ENCODE peak calls at places on chromosome X, in six cellular contexts. Q is astrocyte of the cerebellum, T is IMR-90, P is Caco-2, M is uterus, X is fibroblast of pulmonary artery. F is an unnamed sample.
A peak's percentile ranks its signal among the peaks of the same experiment; 100 is the strongest.

GRCh38 chrX:73289039-73289438 is 74.4 kb upstream of the NAP1L2 start:
- DNase-seq in T (no peak), Q (no peak), X (no peak), M (no peak), P (no peak), F (no peak)

GRCh38 chrX:40809210-40809609 is 73.9 kb upstream of the MED14 start:
- DNase-seq in Q (no peak), P (no peak), T (peak; percentile 49), M (no peak), X (peak; percentile 14), F (peak; percentile 11)

GRCh38 chrX:119486745-119487144 is 18.5 kb downstream of the SLC25A5 start:
- DNase-seq in P (no peak), T (no peak), X (no peak), M (no peak), Q (no peak), F (no peak)

GRCh38 chrX:53716328-53717088 is 30.0 kb upstream of the HUWE1 start:
- DNase-seq in T (peak; percentile 48), Q (no peak), M (no peak), X (peak; percentile 25), P (no peak), F (peak; percentile 33)

GRCh38 chrX:113009005-113009404 is 168.4 kb upstream of the AMOT start:
- DNase-seq in M (no peak), T (no peak), X (no peak), Q (no peak), P (no peak), F (no peak)

GRCh38 chrX:20061869-20062254 is 54.8 kb downstream of the MAP7D2 start:
- DNase-seq in M (no peak), P (no peak), X (peak; percentile 20), Q (peak; percentile 49), T (peak; percentile 69), F (peak; percentile 57)

GRCh38 chrX:107738272-107738671 is 37.3 kb downstream of the TSC22D3 start:
- DNase-seq in T (no peak), Q (no peak), M (no peak), X (no peak), P (no peak), F (no peak)

GRCh38 chrX:110159235-110159634 is 156.3 kb downstream of the TMEM164 start:
- DNase-seq in Q (no peak), M (no peak), T (no peak), P (no peak), X (no peak), F (no peak)

GRCh38 chrX:135185795-135186443 is 14.7 kb upstream of the CT55 start:
- DNase-seq in Q (peak; percentile 3), M (no peak), P (peak; percentile 46), X (peak; percentile 59), T (peak; percentile 46), F (peak; percentile 53)

GRCh38 chrX:96481831-96482230 is 202.8 kb upstream of the DIAPH2 start:
- DNase-seq in Q (no peak), T (no peak), M (no peak), P (no peak), X (no peak), F (no peak)

GRCh38 chrX:906586-906985 is 276.0 kb downstream of the SHOX start:
- DNase-seq in M (no peak), P (no peak), X (no peak), Q (no peak), T (no peak), F (no peak)

GRCh38 chrX:38929966-38930421 is 128.7 kb downstream of the MID1IP1 start:
- DNase-seq in Q (no peak), P (no peak), T (peak; percentile 87), M (no peak), X (peak; percentile 14), F (peak; percentile 30)

GRCh38 chrX:153476628-153477027 is 6.3 kb upstream of the HAUS7 start:
- DNase-seq in Q (no peak), M (peak; percentile 67), P (no peak), X (peak; percentile 56), T (peak; percentile 25), F (peak; percentile 54)

GRCh38 chrX:113892891-113893290 is 691.0 kb upstream of the HTR2C start:
- DNase-seq in T (no peak), Q (no peak), M (no peak), X (no peak), P (no peak), F (no peak)

GRCh38 chrX:119669424-119670037 is 23.4 kb downstream of the SEPTIN6 start:
- DNase-seq in M (peak; percentile 30), X (peak; percentile 44), Q (no peak), T (peak; percentile 84), P (no peak), F (peak; percentile 76)

GRCh38 chrX:85573801-85574200 is 194.3 kb upstream of the POF1B start:
- DNase-seq in X (no peak), M (no peak), T (no peak), P (no peak), Q (no peak), F (no peak)

GRCh38 chrX:110004970-110005369 is 2.1 kb downstream of the TMEM164 start:
- DNase-seq in T (no peak), M (no peak), P (no peak), X (no peak), Q (no peak), F (no peak)

GRCh38 chrX:108537005-108537404 is 97.4 kb downstream of the COL4A5 start:
- DNase-seq in P (no peak), Q (peak; percentile 12), M (no peak), T (peak; percentile 38), X (peak; percentile 67), F (peak; percentile 52)

GRCh38 chrX:42289492-42290385 is 366.4 kb upstream of the CASK start:
- DNase-seq in T (no peak), M (no peak), P (no peak), Q (no peak), X (no peak), F (no peak)

GRCh38 chrX:105313596-105313995 is 93.1 kb upstream of the TEX13A start:
- DNase-seq in Q (no peak), P (no peak), T (no peak), M (no peak), X (no peak), F (peak; percentile 11)

GRCh38 chrX:119726900-119727555 is 31.4 kb upstream of the SOWAHD start:
- DNase-seq in P (no peak), X (no peak), T (no peak), M (no peak), Q (no peak), F (no peak)

GRCh38 chrX:153321381-153322105 is at the start of gene PNMA6F:
- DNase-seq in P (no peak), X (no peak), Q (no peak), T (no peak), M (no peak), F (no peak)

GRCh38 chrX:20362268-20363002 is 95.7 kb upstream of the RPS6KA3 start:
- DNase-seq in X (peak; percentile 55), T (peak; percentile 50), M (no peak), Q (no peak), P (peak; percentile 67), F (peak; percentile 39)

GRCh38 chrX:66625525-66625924 is 13.4 kb downstream of the EDA2R start:
- DNase-seq in Q (no peak), T (no peak), P (no peak), M (no peak), X (no peak), F (no peak)

GRCh38 chrX:131072871-131073571 is 14.9 kb downstream of the ARHGAP36 start:
- DNase-seq in M (no peak), T (no peak), Q (no peak), X (no peak), P (no peak), F (no peak)

GRCh38 chrX:23503835-23504539 is 163.3 kb upstream of the PRDX4 start:
- DNase-seq in T (peak; percentile 66), X (peak; percentile 73), M (no peak), Q (peak; percentile 80), P (peak; percentile 71), F (peak; percentile 16)

GRCh38 chrX:23403849-23404248 is 69.2 kb downstream of the PTCHD1 start:
- DNase-seq in M (no peak), T (no peak), Q (no peak), X (no peak), P (no peak), F (no peak)

GRCh38 chrX:30597258-30598012 is 19.9 kb upstream of the TASL start:
- DNase-seq in M (no peak), P (no peak), T (no peak), Q (no peak), X (no peak), F (no peak)

GRCh38 chrX:40008841-40009461 is 88.8 kb downstream of the BCOR start:
- DNase-seq in P (no peak), X (peak; percentile 9), T (no peak), Q (no peak), M (peak; percentile 25), F (no peak)

DNA sequence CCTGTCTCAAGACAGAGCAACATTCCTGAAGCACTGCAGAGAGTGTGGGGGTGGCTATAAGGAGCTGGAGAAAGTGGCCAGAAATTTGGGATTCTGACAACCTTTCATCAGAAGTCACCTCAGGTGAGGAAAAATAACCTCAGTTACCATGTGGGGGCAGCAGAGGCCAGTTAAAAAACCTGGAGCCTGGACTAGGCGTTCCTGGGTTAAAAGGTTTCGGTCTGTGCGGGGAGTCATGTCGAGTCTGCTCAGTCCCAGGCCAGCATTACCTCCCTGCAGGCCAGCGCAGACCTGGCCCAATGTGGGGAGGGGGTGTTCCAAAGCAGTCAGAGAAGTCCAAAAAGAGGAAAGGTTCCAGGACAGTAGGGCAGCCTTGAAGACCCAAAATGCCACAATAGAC is 10.9 kb upstream of the NALF2 start:
- DNase-seq in P (peak; percentile 42), X (peak; percentile 21), Q (no peak), T (no peak), M (no peak), F (no peak)
- TF ChIP-seq CTCF in P (peak; percentile 35), X (peak; percentile 42), Q (peak; percentile 20), T (peak; percentile 30), M (peak; percentile 27), F (peak; percentile 39)

DNA sequence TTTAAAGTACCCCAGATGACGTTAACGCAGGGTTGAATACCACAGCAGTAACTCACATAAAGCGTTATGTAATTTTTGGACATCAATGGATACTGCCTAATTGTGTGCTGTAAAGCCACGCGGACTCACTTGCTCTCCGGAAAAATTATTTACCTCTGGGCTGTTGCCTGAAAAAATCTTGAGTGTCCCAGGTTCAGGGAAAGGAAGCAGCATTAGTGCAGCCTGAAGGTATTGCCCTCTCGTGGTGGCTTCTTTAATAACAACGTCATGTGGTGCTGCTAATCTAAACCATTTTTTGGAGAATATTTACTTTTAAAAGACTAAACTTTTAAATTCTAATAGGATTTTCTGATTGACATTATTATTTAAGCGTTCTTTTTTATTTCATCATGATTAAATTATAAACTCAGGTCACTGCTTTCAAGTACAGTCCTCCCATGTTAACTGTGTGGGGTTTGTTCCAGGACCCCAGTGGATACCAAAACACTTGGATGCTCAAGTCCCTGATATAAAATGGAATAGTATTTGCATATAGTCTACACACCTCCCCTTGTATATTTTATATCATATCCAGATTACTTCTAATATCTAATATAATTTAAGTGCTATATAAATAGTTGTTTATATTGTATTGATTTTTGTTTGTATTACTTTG is 384.8 kb downstream of the FAM133A start:
- DNase-seq in P (no peak), Q (no peak), M (no peak), X (peak; percentile 0), T (no peak), F (no peak)
- TF ChIP-seq CTCF in P (peak; percentile 59), Q (peak; percentile 37), M (no peak), X (peak; percentile 8), T (peak; percentile 43), F (peak; percentile 31)

GRCh38 chrX:69507500-69507789 is 3.3 kb downstream of the NALF2 start:
- DNase-seq in P (no peak), T (no peak), X (no peak), M (no peak), Q (no peak), F (no peak)
- TF ChIP-seq CTCF in P (no peak), T (no peak), X (no peak), M (no peak), Q (no peak), F (no peak)

GRCh38 chrX:155666741-155667140 is 54.0 kb upstream of the TMLHE start:
- DNase-seq in M (no peak), Q (no peak), P (no peak), T (no peak), X (no peak), F (no peak)

GRCh38 chrX:155662297-155662696 is 49.5 kb upstream of the TMLHE start:
- DNase-seq in X (peak; percentile 3), T (no peak), M (no peak), Q (no peak), P (no peak), F (peak; percentile 0)
- TF ChIP-seq CTCF in X (peak; percentile 18), T (no peak), M (no peak), Q (no peak), P (no peak), F (peak; percentile 21)

F was measured in fibroblast of villous mesenchyme.